ENCODE peak calls at places on chromosomes 11 and 22, in five cellular contexts. K is nephron progenitor cell, A is uterus, T is gastrocnemius medialis, C is progenitor cell of endocrine pancreas. Y is an unnamed sample.

GRCh38 chr11:117874910-117875396 is 1.5 kb downstream of the FXYD6 start:
- DNase-seq in K (no peak), A (no peak), T (no peak), C (no peak), Y (no peak)

GRCh38 chr22:36201630-36202312 is at the start of gene APOL4:
- DNase-seq in K (no peak), A (peak; percentile 84), T (peak; percentile 66), C (no peak), Y (no peak)

GRCh38 chr11:94315664-94316063 is 11.3 kb downstream of the IZUMO1R start:
- DNase-seq in K (no peak), A (peak; percentile 54), T (no peak), C (no peak), Y (no peak)

GRCh38 chr11:12687216-12687623 is 13.0 kb downstream of the TEAD1 start:
- DNase-seq in K (no peak), A (no peak), T (no peak), C (no peak), Y (no peak)

GRCh38 chr11:19966927-19967326 is 193.3 kb downstream of the DBX1 start:
- DNase-seq in K (no peak), A (no peak), T (no peak), C (no peak), Y (no peak)

GRCh38 chr11:69718147-69718546 is 14.3 kb upstream of the FGF19 start:
- DNase-seq in K (peak; percentile 83), A (no peak), T (no peak), C (peak; percentile 58), Y (peak; percentile 83)

GRCh38 chr22:19753090-19753842 is 7.3 kb upstream of the TBX1 start:
- DNase-seq in K (no peak), A (no peak), T (no peak), C (no peak), Y (no peak)

GRCh38 chr11:293293-293851 is 4.4 kb downstream of the PGGHG start:
- DNase-seq in K (no peak), A (no peak), T (no peak), C (no peak), Y (no peak)

GRCh38 chr11:45384711-45385241 is 98.6 kb upstream of the SYT13 start:
- DNase-seq in K (peak; percentile 45), A (no peak), T (no peak), C (no peak), Y (no peak)

GRCh38 chr22:28128827-28129226 is 209.8 kb upstream of the PITPNB start:
- DNase-seq in K (no peak), A (no peak), T (no peak), C (no peak), Y (no peak)

GRCh38 chr11:100753562-100753961 is 66.5 kb downstream of the ARHGAP42 start:
- DNase-seq in K (peak; percentile 5), A (no peak), T (no peak), C (no peak), Y (no peak)

GRCh38 chr11:665707-666281 is 28.7 kb downstream of the DRD4 start:
- DNase-seq in K (no peak), A (peak; percentile 58), T (peak; percentile 68), C (no peak), Y (no peak)

GRCh38 chr11:101914349-101914736 is 467 bp upstream of the CEP126 start:
- DNase-seq in K (no peak), A (no peak), T (no peak), C (no peak), Y (no peak)

GRCh38 chr11:40321537-40321936 is 1137.9 kb downstream of the LRRC4C start:
- DNase-seq in K (no peak), A (no peak), T (no peak), C (no peak), Y (no peak)

GRCh38 chr22:46799626-46800025 is 37.2 kb downstream of the TBC1D22A start:
- DNase-seq in K (no peak), A (no peak), T (no peak), C (no peak), Y (no peak)

GRCh38 chr22:24525416-24526037 is 29.4 kb downstream of the GUCD1 start:
- DNase-seq in K (peak; percentile 78), A (peak; percentile 72), T (peak; percentile 69), C (peak; percentile 65), Y (peak; percentile 83)

GRCh38 chr22:46299101-46299500 is 2.4 kb downstream of the GTSE1 start:
- DNase-seq in K (no peak), A (no peak), T (no peak), C (no peak), Y (no peak)

GRCh38 chr22:40213478-40213877 is 35.8 kb downstream of the TNRC6B start:
- DNase-seq in K (no peak), A (no peak), T (no peak), C (no peak), Y (no peak)

GRCh38 chr11:45042560-45042959 is 91.9 kb upstream of the TP53I11 start:
- DNase-seq in K (no peak), A (no peak), T (peak; percentile 30), C (no peak), Y (no peak)

GRCh38 chr11:37988031-37988430 is 1390.0 kb upstream of the RAG2 start:
- DNase-seq in K (no peak), A (no peak), T (no peak), C (no peak), Y (no peak)

GRCh38 chr11:2299773-2300172 is 1.9 kb downstream of the C11orf21 start:
- DNase-seq in K (no peak), A (no peak), T (no peak), C (no peak), Y (no peak)

GRCh38 chr11:46120711-46121327 is 435 bp downstream of the PHF21A start:
- DNase-seq in K (peak; percentile 49), A (peak; percentile 52), T (peak; percentile 59), C (no peak), Y (no peak)

GRCh38 chr11:33829430-33830141 is 55.3 kb upstream of the FBXO3 start:
- DNase-seq in K (peak; percentile 56), A (peak; percentile 53), T (peak; percentile 44), C (peak; percentile 27), Y (peak; percentile 85)

GRCh38 chr11:130188047-130188446 is 28.5 kb downstream of the ST14 start:
- DNase-seq in K (no peak), A (no peak), T (no peak), C (no peak), Y (no peak)

GRCh38 chr22:50243704-50244419 is 961 bp downstream of the TUBGCP6 start:
- DNase-seq in K (no peak), A (no peak), T (no peak), C (no peak), Y (no peak)

GRCh38 chr22:22450343-22450839 is 58.2 kb downstream of the ZNF280B start:
- DNase-seq in K (no peak), A (no peak), T (peak; percentile 20), C (no peak), Y (peak; percentile 73)

GRCh38 chr11:96075532-96075959 is 151.6 kb upstream of the MTMR2 start:
- DNase-seq in K (no peak), A (no peak), T (no peak), C (no peak), Y (peak; percentile 49)

GRCh38 chr11:118281284-118281683 is 17.2 kb upstream of the MPZL2 start:
- DNase-seq in K (no peak), A (no peak), T (no peak), C (no peak), Y (peak; percentile 49)

DNA sequence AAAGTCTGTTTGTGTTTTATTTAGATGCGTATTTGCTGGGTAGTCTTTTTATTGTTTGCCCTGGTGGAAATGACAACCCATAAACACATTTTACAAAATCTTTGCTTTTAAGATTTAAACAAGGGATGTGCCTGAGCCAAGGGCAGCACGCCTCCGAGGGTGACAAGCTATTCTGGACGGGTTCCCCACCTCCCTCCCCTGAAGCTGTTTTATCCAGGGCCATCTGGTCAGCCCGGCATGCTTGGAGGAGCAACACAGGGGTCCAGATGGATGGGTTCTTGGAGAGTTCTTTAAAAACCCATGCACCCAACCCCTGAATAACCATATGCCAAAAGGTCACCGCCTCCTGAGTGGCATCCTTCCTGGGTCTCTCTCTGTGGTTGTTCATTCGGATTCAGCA is 408.9 kb downstream of the OPCML start:
- DNase-seq in K (no peak), A (no peak), T (no peak), C (no peak), Y (no peak)
- TF ChIP-seq CTCF in K (no peak), A (no peak), T (no peak), C (no peak), Y (no peak)

GRCh38 chr11:66852466-66853241 is 4.2 kb upstream of the LRFN4 start:
- DNase-seq in K (no peak), A (no peak), T (peak; percentile 11), C (no peak), Y (no peak)
- TF ChIP-seq CTCF in K (no peak), A (no peak), T (no peak), C (no peak), Y (no peak)

DNA sequence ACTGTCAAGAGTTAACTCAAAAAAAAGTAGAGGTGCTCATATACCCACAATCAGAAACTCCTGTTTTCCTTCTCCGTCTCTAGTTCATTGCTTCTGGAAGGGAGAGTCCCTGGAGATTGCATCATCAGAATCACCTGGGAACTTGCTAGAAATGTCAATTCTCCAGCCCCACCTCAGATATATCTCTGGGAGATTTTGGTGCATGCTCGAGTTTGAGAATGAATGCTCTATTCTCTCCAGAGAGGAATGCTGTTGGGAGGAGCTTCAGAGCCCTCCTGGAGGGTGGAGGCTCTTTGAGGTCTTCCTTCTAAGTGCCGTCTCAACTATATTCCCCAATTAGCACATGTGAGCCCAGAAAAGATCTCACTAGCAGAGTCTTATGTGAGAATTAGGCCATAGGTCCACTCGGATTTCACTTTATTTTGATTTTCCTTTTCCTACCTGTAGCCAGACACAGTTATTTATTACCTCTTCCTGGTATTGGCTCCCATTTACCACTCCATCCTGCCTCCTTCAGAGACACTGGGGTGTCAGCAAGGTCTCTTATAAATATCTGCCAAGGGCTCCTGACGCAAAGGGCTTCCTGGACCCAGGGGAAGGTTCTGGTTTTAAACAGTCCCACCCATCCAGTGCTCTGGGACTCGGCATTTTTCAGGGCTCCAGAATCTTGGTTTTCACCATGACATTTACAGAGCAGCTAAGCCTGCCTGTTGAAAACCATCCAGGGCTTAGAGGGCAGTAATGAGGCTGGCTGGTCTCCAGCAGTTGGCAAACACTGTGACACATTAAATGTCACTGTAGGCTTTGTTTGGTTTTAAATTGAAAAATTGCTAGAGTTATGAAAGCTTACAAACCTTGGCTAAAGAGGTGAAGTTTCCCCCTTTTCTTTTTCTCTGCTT is 136.2 kb downstream of the CD44 start:
- DNase-seq in K (no peak), A (peak; percentile 35), T (no peak), C (no peak), Y (no peak)
- TF ChIP-seq CTCF in K (no peak), A (no peak), T (no peak), C (no peak), Y (no peak)

GRCh38 chr11:61575886-61576516 is 4.9 kb downstream of the SYT7 start:
- DNase-seq in K (no peak), A (no peak), T (no peak), C (no peak), Y (no peak)

GRCh38 chr11:61580292-61580888 is 486 bp downstream of the SYT7 start:
- DNase-seq in K (no peak), A (no peak), T (no peak), C (no peak), Y (no peak)

GRCh38 chr11:61578819-61579218 is 2.1 kb downstream of the SYT7 start:
- DNase-seq in K (no peak), A (no peak), T (no peak), C (no peak), Y (no peak)

GRCh38 chr11:61579398-61580291 is 1.2 kb downstream of the SYT7 start:
- DNase-seq in K (no peak), A (no peak), T (no peak), C (no peak), Y (no peak)

GRCh38 chr11:61577383-61578118 is 3.3 kb downstream of the SYT7 start:
- DNase-seq in K (peak; percentile 60), A (no peak), T (no peak), C (peak; percentile 26), Y (no peak)
- TF ChIP-seq CTCF in K (peak; percentile 49), A (no peak), T (no peak), C (peak; percentile 61), Y (no peak)

GRCh38 chr11:134014502-134014901 is 54.4 kb upstream of the JAM3 start:
- DNase-seq in K (no peak), A (no peak), T (no peak), C (no peak), Y (no peak)
- TF ChIP-seq CTCF in K (peak; percentile 50), A (peak; percentile 27), T (no peak), C (peak; percentile 49), Y (no peak)

Y was measured in GM13976.